ENCODE peak calls at places on chromosomes 2 and 18, in seven cellular contexts. O, Z, N, K, T, J and H are unnamed samples.

GRCh38 chr18:49321800-49322461 is 138.5 kb downstream of the DYM start:
- DNase-seq in O (no peak), Z (peak), N (no peak), K (no peak), T (no peak), J (no peak), H (no peak)

GRCh38 chr2:71889991-71890684 is 257.5 kb downstream of the CYP26B1 start:
- DNase-seq in O (no peak), Z (peak), N (no peak), K (no peak), T (no peak), J (no peak), H (no peak)

GRCh38 chr2:47077442-47078117 is 77.5 kb downstream of the STPG4 start:
- DNase-seq in O (no peak), Z (no peak), N (no peak), K (no peak), T (no peak), J (no peak), H (no peak)

GRCh38 chr2:174868916-174869315 is 104.6 kb upstream of the CHRNA1 start:
- DNase-seq in O (no peak), Z (no peak), N (no peak), K (no peak), T (no peak), J (no peak), H (no peak)

GRCh38 chr18:55988537-55988936 is 400.5 kb upstream of the TCF4 start:
- DNase-seq in O (no peak), Z (no peak), N (no peak), K (no peak), T (peak), J (no peak), H (no peak)

GRCh38 chr2:20391951-20392699 is 41.5 kb upstream of the PUM2 start:
- DNase-seq in O (no peak), Z (no peak), N (no peak), K (no peak), T (no peak), J (no peak), H (no peak)

GRCh38 chr2:142112648-142113278 is 18.1 kb downstream of the LRP1B start:
- DNase-seq in O (no peak), Z (peak), N (no peak), K (no peak), T (no peak), J (no peak), H (no peak)

GRCh38 chr2:173286153-173286809 is 68.4 kb upstream of the CDCA7 start:
- DNase-seq in O (no peak), Z (no peak), N (no peak), K (no peak), T (no peak), J (peak), H (no peak)

GRCh38 chr2:15866563-15867193 is 73.7 kb upstream of the MYCN start:
- DNase-seq in O (no peak), Z (no peak), N (no peak), K (no peak), T (no peak), J (no peak), H (no peak)

GRCh38 chr2:32977228-32977758 is 30.5 kb downstream of the LTBP1 start:
- DNase-seq in O (no peak), Z (peak), N (no peak), K (peak), T (no peak), J (no peak), H (no peak)

GRCh38 chr2:64987001-64987962 is 1.9 kb upstream of the SLC1A4 start:
- DNase-seq in O (no peak), Z (peak), N (peak), K (no peak), T (no peak), J (peak), H (no peak)

GRCh38 chr2:24836206-24836605 is 43.0 kb downstream of the CENPO start:
- DNase-seq in O (no peak), Z (no peak), N (no peak), K (no peak), T (no peak), J (no peak), H (no peak)

GRCh38 chr2:239166201-239166834 is 234.5 kb downstream of the HDAC4 start:
- DNase-seq in O (no peak), Z (peak), N (no peak), K (no peak), T (no peak), J (no peak), H (no peak)

GRCh38 chr2:169222665-169223064 is 139.7 kb downstream of the LRP2 start:
- DNase-seq in O (no peak), Z (no peak), N (no peak), K (no peak), T (no peak), J (no peak), H (no peak)

GRCh38 chr2:231795525-231796327 is 9.5 kb downstream of the COPS7B start:
- DNase-seq in O (no peak), Z (peak), N (no peak), K (peak), T (peak), J (no peak), H (no peak)

GRCh38 chr2:14094592-14094991 is 537.9 kb upstream of the LRATD1 start:
- DNase-seq in O (no peak), Z (no peak), N (no peak), K (no peak), T (no peak), J (no peak), H (no peak)

GRCh38 chr18:48663931-48664847 is 125.4 kb downstream of the CTIF start:
- DNase-seq in O (peak), Z (peak), N (peak), K (peak), T (no peak), J (peak), H (peak)

GRCh38 chr18:9615973-9616559 is 1.7 kb upstream of the PPP4R1 start:
- DNase-seq in O (no peak), Z (peak), N (no peak), K (no peak), T (no peak), J (no peak), H (no peak)

GRCh38 chr18:23982154-23983071 is 32.1 kb upstream of the TTC39C start:
- DNase-seq in O (no peak), Z (peak), N (no peak), K (peak), T (peak), J (no peak), H (no peak)

GRCh38 chr2:172968061-172968469 is 107.6 kb upstream of the MAP3K20 start:
- DNase-seq in O (no peak), Z (peak), N (no peak), K (peak), T (peak), J (no peak), H (no peak)

GRCh38 chr2:85266424-85267041 is 61.3 kb downstream of the TGOLN2 start:
- DNase-seq in O (peak), Z (peak), N (peak), K (peak), T (no peak), J (peak), H (no peak)

GRCh38 chr2:101873543-101873942 is 118.2 kb upstream of the IL1R2 start:
- DNase-seq in O (no peak), Z (peak), N (no peak), K (no peak), T (no peak), J (peak), H (no peak)

GRCh38 chr2:170465241-170465640 is 249.9 kb upstream of the SP5 start:
- DNase-seq in O (no peak), Z (peak), N (no peak), K (no peak), T (no peak), J (no peak), H (no peak)

GRCh38 chr2:24935145-24935544 is 15.1 kb upstream of the ADCY3 start:
- DNase-seq in O (no peak), Z (no peak), N (no peak), K (no peak), T (no peak), J (no peak), H (no peak)

GRCh38 chr2:222290691-222291484 is 7.9 kb downstream of the PAX3 start:
- DNase-seq in O (peak), Z (peak), N (no peak), K (no peak), T (no peak), J (no peak), H (no peak)

GRCh38 chr2:149743842-149744468 is 156.4 kb upstream of the MMADHC start:
- DNase-seq in O (no peak), Z (peak), N (no peak), K (no peak), T (peak), J (no peak), H (no peak)

DNA sequence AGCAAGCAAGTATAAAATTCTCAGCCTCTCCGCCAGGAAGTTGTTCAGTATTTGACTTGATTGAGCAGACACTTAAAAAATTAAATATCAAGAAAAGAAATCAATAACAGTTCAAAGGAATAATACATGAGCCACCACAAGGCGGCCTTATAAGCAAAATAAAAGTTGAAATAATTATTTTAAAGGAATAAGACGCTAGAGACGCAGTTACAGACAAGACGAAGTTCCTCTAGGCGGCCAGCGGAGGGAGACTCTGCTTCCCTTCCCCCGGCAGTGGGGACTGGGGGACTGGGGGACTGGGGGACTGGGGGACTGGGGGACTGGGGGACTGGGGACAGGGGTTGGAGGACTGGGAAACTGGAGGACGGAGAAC is 524 bp downstream of the CCDC178 start:
- DNase-seq in O (peak), Z (peak), N (no peak), K (peak), T (no peak), J (peak), H (no peak)
- TF ChIP-seq CTCF in O (peak), Z (peak), N (no peak), K (no peak), T (peak), J (peak), H (peak)

GRCh38 chr2:129829577-129829976 is 149.9 kb upstream of the RAB6C start:
- DNase-seq in O (no peak), Z (no peak), N (no peak), K (no peak), T (no peak), J (no peak), H (no peak)

GRCh38 chr2:129823044-129823443 is 156.4 kb upstream of the RAB6C start:
- DNase-seq in O (no peak), Z (no peak), N (no peak), K (no peak), T (no peak), J (no peak), H (no peak)

GRCh38 chr2:129828829-129829228 is 150.6 kb upstream of the RAB6C start:
- DNase-seq in O (no peak), Z (no peak), N (no peak), K (no peak), T (no peak), J (no peak), H (no peak)

GRCh38 chr2:129831018-129831417 is 148.4 kb upstream of the RAB6C start:
- DNase-seq in O (no peak), Z (no peak), N (no peak), K (no peak), T (no peak), J (no peak), H (no peak)

DNA sequence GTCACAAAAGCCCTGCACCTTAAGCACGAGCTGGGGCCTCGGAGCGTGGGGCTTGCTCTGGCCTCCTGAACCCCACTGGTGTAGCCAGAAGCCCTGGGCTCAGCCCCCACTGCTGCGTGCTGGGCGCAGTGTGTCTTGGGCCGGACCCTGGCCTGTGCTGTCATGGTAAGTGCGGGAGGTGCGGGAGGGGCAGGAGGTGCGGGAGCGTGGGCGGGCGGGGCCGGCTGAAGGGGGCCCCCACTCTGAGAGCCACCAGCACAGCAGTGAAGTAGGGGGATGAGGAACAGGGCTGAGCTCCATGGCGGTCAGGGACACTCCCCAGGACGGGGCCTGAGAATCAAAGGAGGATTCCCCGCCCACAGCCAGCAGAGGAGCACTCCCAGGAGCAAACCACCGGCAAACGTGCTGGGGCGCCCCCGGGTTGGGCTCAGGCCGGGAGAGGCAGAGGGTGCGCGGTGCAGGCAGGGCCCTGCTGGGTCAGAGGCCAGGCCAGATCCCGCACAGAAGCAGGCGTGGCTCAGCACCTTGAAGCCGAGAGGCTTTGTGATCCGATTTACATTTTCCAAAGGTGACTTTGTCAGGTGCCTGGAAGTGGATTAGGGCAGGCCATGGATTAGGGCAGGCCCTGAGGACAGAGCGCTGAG is 152.1 kb upstream of the RAB6C start:
- DNase-seq in O (no peak), Z (no peak), N (no peak), K (no peak), T (no peak), J (no peak), H (no peak)
- TF ChIP-seq CTCF in O (no peak), Z (no peak), N (no peak), K (no peak), T (no peak), J (no peak), H (no peak)

GRCh38 chr2:220948579-220948978 is 623.5 kb downstream of the EPHA4 start:
- DNase-seq in O (no peak), Z (no peak), N (no peak), K (no peak), T (no peak), J (no peak), H (no peak)
- TF ChIP-seq CTCF in O (no peak), Z (no peak), N (no peak), K (no peak), T (no peak), J (no peak), H (no peak)

GRCh38 chr2:130818809-130819208 is 17.9 kb upstream of the ARHGEF4 start:
- DNase-seq in O (no peak), Z (no peak), N (no peak), K (no peak), T (no peak), J (no peak), H (no peak)

GRCh38 chr2:130819915-130820861 is 16.5 kb upstream of the ARHGEF4 start:
- DNase-seq in O (no peak), Z (no peak), N (no peak), K (no peak), T (no peak), J (no peak), H (no peak)

GRCh38 chr2:130822766-130823165 is 13.9 kb upstream of the ARHGEF4 start:
- DNase-seq in O (no peak), Z (no peak), N (no peak), K (no peak), T (no peak), J (no peak), H (no peak)

GRCh38 chr2:130821867-130822266 is 14.8 kb upstream of the ARHGEF4 start:
- DNase-seq in O (no peak), Z (no peak), N (no peak), K (no peak), T (no peak), J (no peak), H (no peak)

GRCh38 chr2:130819226-130819914 is 17.3 kb upstream of the ARHGEF4 start:
- DNase-seq in O (no peak), Z (no peak), N (no peak), K (no peak), T (no peak), J (no peak), H (no peak)
- TF ChIP-seq CTCF in O (no peak), Z (no peak), N (no peak), K (no peak), T (no peak), J (no peak), H (no peak)

DNA sequence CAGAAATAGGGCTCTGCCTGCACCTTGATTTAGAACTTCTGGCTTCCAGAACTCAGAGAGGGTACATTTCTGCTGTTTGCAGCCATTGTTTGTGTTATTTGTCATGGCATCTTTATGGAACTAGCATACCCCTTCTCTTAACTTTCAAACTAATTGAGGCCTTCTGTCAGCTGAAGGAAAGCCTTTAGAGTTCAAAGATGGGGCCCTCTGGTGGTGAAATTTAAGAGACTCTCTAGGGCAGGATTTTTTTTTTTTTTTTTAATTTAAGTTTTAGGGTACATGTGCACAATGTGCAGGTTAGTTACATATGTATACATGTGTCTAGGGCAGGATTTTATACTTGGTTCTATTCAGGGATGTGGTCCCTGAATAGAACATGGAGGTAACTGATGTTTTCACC is 260.6 kb upstream of the LINC00305 start:
- DNase-seq in O (no peak), Z (peak), N (no peak), K (no peak), T (no peak), J (peak), H (no peak)
- TF ChIP-seq CTCF in O (peak), Z (no peak), N (peak), K (peak), T (no peak), J (no peak), H (peak)

GRCh38 chr2:42824454-42824807 is 32.0 kb upstream of the HAAO start:
- DNase-seq in O (no peak), Z (no peak), N (no peak), K (no peak), T (no peak), J (no peak), H (no peak)

GRCh38 chr2:42830922-42831574 is 38.7 kb upstream of the HAAO start:
- DNase-seq in O (no peak), Z (no peak), N (no peak), K (no peak), T (no peak), J (no peak), H (no peak)

GRCh38 chr2:42829556-42830510 is 37.5 kb upstream of the HAAO start:
- DNase-seq in O (no peak), Z (peak), N (no peak), K (no peak), T (no peak), J (no peak), H (no peak)

GRCh38 chr2:42828487-42829416 is 36.4 kb upstream of the HAAO start:
- DNase-seq in O (peak), Z (peak), N (peak), K (peak), T (no peak), J (peak), H (peak)

DNA sequence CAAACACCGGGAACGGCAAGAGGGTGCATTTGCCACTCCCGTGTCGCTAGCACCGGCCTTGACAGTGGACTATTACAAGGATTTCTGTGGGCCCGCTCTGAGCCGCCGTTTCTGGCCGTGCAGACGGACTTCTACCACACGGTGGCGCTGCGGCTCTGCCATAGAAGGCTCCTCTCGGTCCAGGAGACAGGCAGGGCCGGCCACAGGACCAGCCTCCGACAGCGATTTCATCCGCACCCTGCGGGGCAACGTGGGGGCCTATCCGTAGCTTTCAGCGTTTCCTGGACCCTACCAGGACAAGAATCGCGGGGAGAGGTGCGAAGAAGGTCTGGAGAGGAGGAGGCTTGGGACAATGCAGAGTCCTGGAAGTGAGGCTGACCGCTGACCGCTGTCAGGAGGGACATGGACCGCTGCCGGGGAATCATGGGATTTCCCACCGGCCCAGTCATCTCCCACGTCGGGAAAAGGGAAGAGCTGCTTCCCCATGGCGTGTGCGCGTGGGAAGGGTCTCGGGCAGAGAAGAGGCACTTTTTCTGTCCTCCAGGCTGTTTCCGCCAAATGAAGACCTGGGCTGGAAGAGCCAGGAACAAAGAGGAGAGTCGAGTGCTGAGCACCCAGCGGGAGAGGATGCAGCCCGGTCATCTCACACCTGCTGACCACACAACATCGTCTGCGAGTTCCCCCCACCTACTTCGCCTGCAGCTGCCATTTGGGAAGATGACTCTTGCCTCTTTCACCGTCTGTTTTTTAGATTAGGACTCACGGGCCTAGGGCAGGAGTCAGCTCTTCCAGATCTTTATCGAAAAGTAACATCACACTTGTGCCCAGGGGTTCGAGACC is 35.5 kb upstream of the HAAO start:
- DNase-seq in O (peak), Z (peak), N (peak), K (peak), T (peak), J (peak), H (peak)
- TF ChIP-seq CTCF in O (peak), Z (peak), N (peak), K (peak), T (peak), J (peak), H (peak)

DNA sequence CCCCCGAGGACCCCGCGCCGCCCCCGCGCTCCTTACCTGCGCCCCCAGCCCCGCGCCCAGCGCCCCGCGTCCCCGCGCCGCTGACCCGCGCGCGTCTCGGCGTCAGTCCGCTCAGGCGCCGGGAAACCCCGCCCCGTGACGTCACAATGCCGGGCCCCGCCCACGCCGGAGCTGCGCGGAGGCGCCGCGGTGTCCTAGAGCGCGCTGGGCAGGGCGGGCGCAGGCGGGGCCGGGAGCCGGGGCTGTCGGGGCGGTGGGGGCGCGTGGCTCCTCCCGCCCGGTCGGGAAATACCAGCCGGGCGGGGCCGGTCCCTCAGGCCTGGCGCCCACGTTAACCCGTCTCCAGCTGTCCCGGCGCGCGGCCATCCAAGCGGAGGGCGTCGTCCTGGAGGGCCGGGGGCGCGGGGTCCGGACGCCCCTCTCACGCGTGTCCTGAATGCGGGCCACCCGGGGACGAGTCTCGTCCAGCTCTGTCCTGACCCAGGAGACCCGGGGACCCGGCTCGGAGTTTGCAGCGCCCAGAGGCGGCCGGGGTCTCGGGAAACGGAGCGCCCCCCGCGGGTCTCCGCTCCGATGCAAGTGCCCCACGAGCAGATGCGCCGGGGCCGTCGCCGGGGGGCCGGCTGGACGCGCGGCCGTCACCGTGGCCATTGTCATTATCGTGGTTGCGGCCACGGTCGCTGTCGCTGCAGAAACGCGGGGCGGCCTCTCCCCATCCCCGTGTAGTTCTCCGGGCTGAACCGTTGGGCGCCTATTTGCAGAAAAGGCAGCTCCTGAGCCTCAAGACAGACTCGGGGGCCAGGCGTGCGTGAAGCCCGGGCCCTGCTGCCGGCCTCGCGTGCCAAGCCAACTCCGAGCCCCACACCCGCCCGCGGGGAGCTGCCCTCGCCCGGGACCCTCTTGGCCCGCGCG is at the start of gene SLC66A2:
- DNase-seq in O (peak), Z (peak), N (peak), K (peak), T (peak), J (peak), H (peak)
- TF ChIP-seq CTCF in O (peak), Z (no peak), N (peak), K (no peak), T (no peak), J (no peak), H (no peak)